ENCODE peak calls at places on chromosomes 16 and 17, in ten cellular contexts. P is RPMI8226; G is kidney epithelial cell; K is stimulated activated CD8-positive, alpha-beta memory T cell treated with anti-CD3 and anti-CD28 coated beads, Interleukin-4, amount 100 ng/mL, for 24 hours; U is NCI-H2081; A is GM12891; Q is adipocyte; I is A549; D is astrocyte of the cerebellum; J is GM13976. L is an unnamed sample.

GRCh38 chr17:27849474-27850185 is 43.5 kb downstream of the LYRM9 start:
- DNase-seq in P (no peak), G (no peak), K (no peak), U (no peak), A (no peak), Q (no peak), I (no peak), D (no peak), J (no peak), L (no peak)

GRCh38 chr16:86466695-86467406 is 43.5 kb upstream of the FOXF1 start:
- DNase-seq in P (no peak), G (no peak), K (no peak), U (no peak), A (no peak), Q (no peak), I (no peak), D (peak), J (no peak), L (no peak)

GRCh38 chr17:9360610-9361571 is 214.7 kb downstream of the STX8 start:
- DNase-seq in P (no peak), G (peak), K (no peak), U (no peak), A (no peak), Q (peak), I (peak), D (no peak), J (no peak), L (no peak)

GRCh38 chr17:51298508-51299371 is 38.4 kb downstream of the UTP18 start:
- DNase-seq in P (peak), G (peak), K (no peak), U (peak), A (no peak), Q (peak), I (peak), D (peak), J (peak), L (peak)

GRCh38 chr16:51450913-51451312 is 299.8 kb upstream of the SALL1 start:
- DNase-seq in P (no peak), G (peak), K (no peak), U (no peak), A (no peak), Q (no peak), I (no peak), D (no peak), J (no peak), L (peak)

GRCh38 chr16:75058815-75059214 is 57.8 kb downstream of the LDHD start:
- DNase-seq in P (no peak), G (no peak), K (no peak), U (no peak), A (no peak), Q (no peak), I (no peak), D (no peak), J (no peak), L (no peak)

GRCh38 chr16:80824623-80825364 is 20.4 kb upstream of the CDYL2 start:
- DNase-seq in P (peak), G (peak), K (no peak), U (no peak), A (no peak), Q (peak), I (peak), D (peak), J (peak), L (no peak)

GRCh38 chr16:65125322-65125721 is 3.5 kb upstream of the CDH11 start:
- DNase-seq in P (no peak), G (no peak), K (no peak), U (no peak), A (no peak), Q (peak), I (no peak), D (no peak), J (no peak), L (no peak)

GRCh38 chr16:2719328-2720062 is 529 bp downstream of the PRSS27 start:
- DNase-seq in P (no peak), G (no peak), K (no peak), U (no peak), A (no peak), Q (no peak), I (no peak), D (no peak), J (no peak), L (no peak)

GRCh38 chr17:29959658-29960337 is 18.4 kb downstream of the EFCAB5 start:
- DNase-seq in P (no peak), G (no peak), K (no peak), U (no peak), A (no peak), Q (no peak), I (no peak), D (no peak), J (no peak), L (no peak)

GRCh38 chr16:29900888-29901606 is 759 bp downstream of the ASPHD1 start:
- DNase-seq in P (no peak), G (no peak), K (no peak), U (no peak), A (no peak), Q (no peak), I (no peak), D (no peak), J (no peak), L (no peak)

GRCh38 chr17:65588194-65588808 is 26.9 kb upstream of the AXIN2 start:
- DNase-seq in P (peak), G (no peak), K (no peak), U (no peak), A (no peak), Q (no peak), I (peak), D (no peak), J (no peak), L (peak)

L was measured in NCI-H526.